ENCODE peak calls at places on chromosomes 6 and 20, in nine cellular contexts. Y, A, I, H, O, J, D, P and G are unnamed samples.

GRCh38 chr6:130602151-130602770 is 224.9 kb upstream of the SMLR1 start:
- DNase-seq in Y (no peak), A (no peak), I (peak), H (no peak), O (no peak), J (no peak), D (no peak), P (peak), G (no peak)

GRCh38 chr20:40913224-40913821 is 115.3 kb upstream of the TOP1 start:
- DNase-seq in Y (no peak), A (no peak), I (no peak), H (no peak), O (no peak), J (no peak), D (no peak), P (no peak), G (no peak)

GRCh38 chr20:35093245-35093884 is 758 bp upstream of the TRPC4AP start:
- DNase-seq in Y (no peak), A (no peak), I (peak), H (no peak), O (no peak), J (no peak), D (no peak), P (peak), G (no peak)

GRCh38 chr20:25227317-25227831 is 20.5 kb upstream of the PYGB start:
- DNase-seq in Y (no peak), A (no peak), I (no peak), H (peak), O (no peak), J (no peak), D (no peak), P (peak), G (no peak)

GRCh38 chr20:9160760-9161159 is 91.9 kb downstream of the PLCB4 start:
- DNase-seq in Y (no peak), A (no peak), I (no peak), H (no peak), O (no peak), J (no peak), D (no peak), P (peak), G (no peak)

GRCh38 chr6:144064402-144064830 is 31.0 kb downstream of the SF3B5 start:
- DNase-seq in Y (peak), A (peak), I (peak), H (peak), O (peak), J (no peak), D (peak), P (peak), G (peak)

GRCh38 chr20:35903843-35904242 is 50.5 kb downstream of the SCAND1 start:
- DNase-seq in Y (no peak), A (no peak), I (no peak), H (no peak), O (no peak), J (no peak), D (no peak), P (no peak), G (no peak)

GRCh38 chr6:107275330-107275865 is 160.1 kb upstream of the BEND3 start:
- DNase-seq in Y (no peak), A (no peak), I (no peak), H (no peak), O (no peak), J (no peak), D (no peak), P (no peak), G (no peak)

GRCh38 chr20:62704341-62704948 is 4.2 kb upstream of the NTSR1 start:
- DNase-seq in Y (peak), A (peak), I (no peak), H (peak), O (no peak), J (no peak), D (peak), P (peak), G (peak)

GRCh38 chr6:41257369-41258195 is 28.9 kb downstream of the TREM1 start:
- DNase-seq in Y (no peak), A (peak), I (no peak), H (no peak), O (no peak), J (no peak), D (no peak), P (peak), G (no peak)

GRCh38 chr6:20632696-20633095 is 98.4 kb downstream of the CDKAL1 start:
- DNase-seq in Y (no peak), A (no peak), I (no peak), H (no peak), O (no peak), J (no peak), D (no peak), P (no peak), G (no peak)

GRCh38 chr20:56755201-56755600 is 126.1 kb downstream of the TFAP2C start:
- DNase-seq in Y (no peak), A (no peak), I (no peak), H (no peak), O (no peak), J (no peak), D (no peak), P (no peak), G (no peak)

GRCh38 chr20:63134201-63134612 is 81.7 kb downstream of the YTHDF1 start:
- DNase-seq in Y (peak), A (no peak), I (no peak), H (peak), O (no peak), J (no peak), D (peak), P (no peak), G (no peak)

GRCh38 chr6:7146079-7146828 is 38.5 kb downstream of the RREB1 start:
- DNase-seq in Y (no peak), A (no peak), I (no peak), H (no peak), O (no peak), J (no peak), D (peak), P (peak), G (peak)

GRCh38 chr6:9405369-9405768 is 970.0 kb upstream of the SLC35B3 start:
- DNase-seq in Y (no peak), A (no peak), I (no peak), H (no peak), O (no peak), J (no peak), D (no peak), P (peak), G (no peak)

GRCh38 chr20:34439168-34439567 is 76.1 kb downstream of the ITCH start:
- DNase-seq in Y (no peak), A (no peak), I (no peak), H (no peak), O (no peak), J (no peak), D (no peak), P (no peak), G (no peak)

GRCh38 chr20:15930324-15931305 is 642.6 kb downstream of the KIF16B start:
- DNase-seq in Y (no peak), A (no peak), I (no peak), H (no peak), O (no peak), J (no peak), D (no peak), P (peak), G (no peak)

GRCh38 chr6:100482698-100483097 is 18.0 kb upstream of the SIM1 start:
- DNase-seq in Y (no peak), A (no peak), I (no peak), H (no peak), O (no peak), J (no peak), D (no peak), P (no peak), G (no peak)

GRCh38 chr6:40930555-40930954 is 108.5 kb downstream of the UNC5CL start:
- DNase-seq in Y (no peak), A (no peak), I (no peak), H (no peak), O (no peak), J (no peak), D (no peak), P (peak), G (no peak)

GRCh38 chr6:168332020-168332419 is 12.4 kb upstream of the DACT2 start:
- DNase-seq in Y (no peak), A (no peak), I (no peak), H (no peak), O (no peak), J (no peak), D (no peak), P (no peak), G (no peak)

GRCh38 chr20:2619961-2620595 is 32.4 kb upstream of the NOP56 start:
- DNase-seq in Y (no peak), A (no peak), I (no peak), H (no peak), O (no peak), J (no peak), D (no peak), P (peak), G (no peak)